ENCODE peak calls at places on chromosomes 12 and 14, in eight cellular contexts. One of them, this sample, is unnamed.
A peak's percentile ranks its signal among the peaks of the same experiment; 100 is the strongest.

GRCh38 chr12:132151145-132151765 is 7.0 kb downstream of the NOC4L start:
- DNase-seq in mesenchymal stem cell: no peak
- DNase-seq in RWPE2: peak; percentile 64
- DNase-seq in tibial artery: peak; percentile 67
- DNase-seq in fibroblast of pulmonary artery: no peak
- DNase-seq in HepG2: no peak
- DNase-seq in midbrain: no peak
- DNase-seq in fibroblast of lung: no peak
- DNase-seq in this sample: no peak

GRCh38 chr12:114166360-114166759 is 200.2 kb upstream of the RBM19 start:
- DNase-seq in mesenchymal stem cell: no peak
- DNase-seq in RWPE2: no peak
- DNase-seq in tibial artery: no peak
- DNase-seq in fibroblast of pulmonary artery: peak; percentile 68
- DNase-seq in HepG2: peak; percentile 9
- DNase-seq in midbrain: peak; percentile 65
- DNase-seq in fibroblast of lung: peak; percentile 80
- DNase-seq in this sample: peak; percentile 2

GRCh38 chr14:57889245-57889644 is 23.4 kb upstream of the SLC35F4 start:
- DNase-seq in mesenchymal stem cell: no peak
- DNase-seq in RWPE2: no peak
- DNase-seq in tibial artery: peak; percentile 90
- DNase-seq in fibroblast of pulmonary artery: peak; percentile 36
- DNase-seq in HepG2: no peak
- DNase-seq in midbrain: peak; percentile 31
- DNase-seq in fibroblast of lung: peak; percentile 4
- DNase-seq in this sample: no peak

GRCh38 chr14:67674139-67674479 is 323 bp downstream of the VTI1B start:
- DNase-seq in mesenchymal stem cell: peak; percentile 80
- DNase-seq in RWPE2: peak; percentile 78
- DNase-seq in tibial artery: peak; percentile 83
- DNase-seq in fibroblast of pulmonary artery: peak; percentile 44
- DNase-seq in HepG2: peak; percentile 62
- DNase-seq in midbrain: peak; percentile 39
- DNase-seq in fibroblast of lung: peak; percentile 42
- DNase-seq in this sample: no peak

GRCh38 chr12:63918788-63919300 is 74.3 kb downstream of the SRGAP1 start:
- DNase-seq in mesenchymal stem cell: peak; percentile 97
- DNase-seq in RWPE2: no peak
- DNase-seq in tibial artery: no peak
- DNase-seq in fibroblast of pulmonary artery: peak; percentile 88
- DNase-seq in HepG2: peak; percentile 88
- DNase-seq in midbrain: no peak
- DNase-seq in fibroblast of lung: peak; percentile 98
- DNase-seq in this sample: peak; percentile 87

GRCh38 chr12:42759622-42760273 is 170.2 kb upstream of the PRICKLE1 start:
- DNase-seq in mesenchymal stem cell: no peak
- DNase-seq in RWPE2: no peak
- DNase-seq in tibial artery: peak; percentile 80
- DNase-seq in fibroblast of pulmonary artery: peak; percentile 84
- DNase-seq in HepG2: no peak
- DNase-seq in midbrain: peak; percentile 14
- DNase-seq in fibroblast of lung: peak; percentile 75
- DNase-seq in this sample: peak; percentile 90

GRCh38 chr14:58884442-58884841 is 246.7 kb downstream of the DACT1 start:
- DNase-seq in mesenchymal stem cell: no peak
- DNase-seq in RWPE2: no peak
- DNase-seq in tibial artery: no peak
- DNase-seq in fibroblast of pulmonary artery: no peak
- DNase-seq in HepG2: peak; percentile 3
- DNase-seq in midbrain: no peak
- DNase-seq in fibroblast of lung: no peak
- DNase-seq in this sample: no peak

GRCh38 chr12:104478396-104479140 is 21.8 kb downstream of the CHST11 start:
- DNase-seq in mesenchymal stem cell: peak; percentile 46
- DNase-seq in RWPE2: no peak
- DNase-seq in tibial artery: no peak
- DNase-seq in fibroblast of pulmonary artery: no peak
- DNase-seq in HepG2: no peak
- DNase-seq in midbrain: peak; percentile 38
- DNase-seq in fibroblast of lung: no peak
- DNase-seq in this sample: no peak

GRCh38 chr14:83425138-83425537 is 1891.5 kb upstream of the SEL1L start:
- DNase-seq in mesenchymal stem cell: no peak
- DNase-seq in RWPE2: no peak
- DNase-seq in tibial artery: no peak
- DNase-seq in fibroblast of pulmonary artery: peak; percentile 70
- DNase-seq in HepG2: no peak
- DNase-seq in midbrain: no peak
- DNase-seq in fibroblast of lung: peak; percentile 32
- DNase-seq in this sample: peak; percentile 71

GRCh38 chr12:124633269-124633953 is 66.0 kb upstream of the NCOR2 start:
- DNase-seq in mesenchymal stem cell: no peak
- DNase-seq in RWPE2: no peak
- DNase-seq in tibial artery: no peak
- DNase-seq in fibroblast of pulmonary artery: peak; percentile 80
- DNase-seq in HepG2: no peak
- DNase-seq in midbrain: no peak
- DNase-seq in fibroblast of lung: peak; percentile 82
- DNase-seq in this sample: peak; percentile 95

GRCh38 chr12:23504641-23505399 is 444.6 kb downstream of the SOX5 start:
- DNase-seq in mesenchymal stem cell: no peak
- DNase-seq in RWPE2: no peak
- DNase-seq in tibial artery: no peak
- DNase-seq in fibroblast of pulmonary artery: no peak
- DNase-seq in HepG2: no peak
- DNase-seq in midbrain: no peak
- DNase-seq in fibroblast of lung: no peak
- DNase-seq in this sample: no peak

GRCh38 chr12:125889742-125890141 is 824.5 kb downstream of the AACS start:
- DNase-seq in mesenchymal stem cell: no peak
- DNase-seq in RWPE2: no peak
- DNase-seq in tibial artery: no peak
- DNase-seq in fibroblast of pulmonary artery: no peak
- DNase-seq in HepG2: no peak
- DNase-seq in midbrain: peak; percentile 20
- DNase-seq in fibroblast of lung: no peak
- DNase-seq in this sample: no peak

GRCh38 chr12:25811656-25812126 is 146.8 kb upstream of the RASSF8 start:
- DNase-seq in mesenchymal stem cell: peak; percentile 71
- DNase-seq in RWPE2: no peak
- DNase-seq in tibial artery: no peak
- DNase-seq in fibroblast of pulmonary artery: peak; percentile 30
- DNase-seq in HepG2: no peak
- DNase-seq in midbrain: no peak
- DNase-seq in fibroblast of lung: no peak
- DNase-seq in this sample: peak; percentile 38

GRCh38 chr12:103273645-103274044 is 222.1 kb downstream of the C12orf42 start:
- DNase-seq in mesenchymal stem cell: no peak
- DNase-seq in RWPE2: no peak
- DNase-seq in tibial artery: no peak
- DNase-seq in fibroblast of pulmonary artery: no peak
- DNase-seq in HepG2: no peak
- DNase-seq in midbrain: no peak
- DNase-seq in fibroblast of lung: no peak
- DNase-seq in this sample: no peak

GRCh38 chr14:102770147-102770909 is 6.9 kb upstream of the TRAF3 start:
- DNase-seq in mesenchymal stem cell: no peak
- DNase-seq in RWPE2: no peak
- DNase-seq in tibial artery: no peak
- DNase-seq in fibroblast of pulmonary artery: no peak
- DNase-seq in HepG2: no peak
- DNase-seq in midbrain: no peak
- DNase-seq in fibroblast of lung: no peak
- DNase-seq in this sample: peak; percentile 22

GRCh38 chr12:116157845-116158267 is 119.6 kb downstream of the MED13L start:
- DNase-seq in mesenchymal stem cell: no peak
- DNase-seq in RWPE2: no peak
- DNase-seq in tibial artery: no peak
- DNase-seq in fibroblast of pulmonary artery: no peak
- DNase-seq in HepG2: no peak
- DNase-seq in midbrain: no peak
- DNase-seq in fibroblast of lung: no peak
- DNase-seq in this sample: peak; percentile 38

GRCh38 chr12:76085159-76085868 is 829 bp upstream of the NAP1L1 start:
- DNase-seq in mesenchymal stem cell: peak; percentile 88
- DNase-seq in RWPE2: no peak
- DNase-seq in tibial artery: no peak
- DNase-seq in fibroblast of pulmonary artery: peak; percentile 49
- DNase-seq in HepG2: no peak
- DNase-seq in midbrain: no peak
- DNase-seq in fibroblast of lung: no peak
- DNase-seq in this sample: peak; percentile 67

GRCh38 chr14:73786632-73786941 is 65.0 kb upstream of the PTGR2 start:
- DNase-seq in mesenchymal stem cell: peak; percentile 60
- DNase-seq in RWPE2: peak; percentile 61
- DNase-seq in tibial artery: no peak
- DNase-seq in fibroblast of pulmonary artery: no peak
- DNase-seq in HepG2: no peak
- DNase-seq in midbrain: peak; percentile 62
- DNase-seq in fibroblast of lung: peak; percentile 51
- DNase-seq in this sample: no peak

GRCh38 chr12:10406725-10407124 is 2.8 kb downstream of the KLRC4 start:
- DNase-seq in mesenchymal stem cell: no peak
- DNase-seq in RWPE2: no peak
- DNase-seq in tibial artery: peak; percentile 70
- DNase-seq in fibroblast of pulmonary artery: no peak
- DNase-seq in HepG2: no peak
- DNase-seq in midbrain: no peak
- DNase-seq in fibroblast of lung: no peak
- DNase-seq in this sample: no peak

GRCh38 chr14:92945959-92946846 is 23.3 kb downstream of the CHGA start:
- DNase-seq in mesenchymal stem cell: no peak
- DNase-seq in RWPE2: peak; percentile 91
- DNase-seq in tibial artery: no peak
- DNase-seq in fibroblast of pulmonary artery: peak; percentile 60
- DNase-seq in HepG2: no peak
- DNase-seq in midbrain: no peak
- DNase-seq in fibroblast of lung: peak; percentile 57
- DNase-seq in this sample: peak; percentile 15

GRCh38 chr12:123089631-123090353 is 61.1 kb downstream of the PITPNM2 start:
- DNase-seq in mesenchymal stem cell: peak; percentile 94
- DNase-seq in RWPE2: peak; percentile 79
- DNase-seq in tibial artery: no peak
- DNase-seq in fibroblast of pulmonary artery: peak; percentile 92
- DNase-seq in HepG2: peak; percentile 88
- DNase-seq in midbrain: no peak
- DNase-seq in fibroblast of lung: peak; percentile 96
- DNase-seq in this sample: peak; percentile 97

GRCh38 chr14:29738056-29738455 is 189.6 kb downstream of the PRKD1 start:
- DNase-seq in mesenchymal stem cell: no peak
- DNase-seq in RWPE2: no peak
- DNase-seq in tibial artery: no peak
- DNase-seq in fibroblast of pulmonary artery: no peak
- DNase-seq in HepG2: no peak
- DNase-seq in midbrain: no peak
- DNase-seq in fibroblast of lung: no peak
- DNase-seq in this sample: no peak

GRCh38 chr12:104177663-104178501 is 37.7 kb upstream of the TXNRD1 start:
- DNase-seq in mesenchymal stem cell: peak; percentile 95
- DNase-seq in RWPE2: no peak
- DNase-seq in tibial artery: peak; percentile 94
- DNase-seq in fibroblast of pulmonary artery: peak; percentile 99
- DNase-seq in HepG2: peak; percentile 8
- DNase-seq in midbrain: no peak
- DNase-seq in fibroblast of lung: peak; percentile 99
- DNase-seq in this sample: peak; percentile 100

GRCh38 chr14:77201696-77202095 is 20.1 kb downstream of the TMEM63C start:
- DNase-seq in mesenchymal stem cell: no peak
- DNase-seq in RWPE2: no peak
- DNase-seq in tibial artery: no peak
- DNase-seq in fibroblast of pulmonary artery: no peak
- DNase-seq in HepG2: no peak
- DNase-seq in midbrain: no peak
- DNase-seq in fibroblast of lung: no peak
- DNase-seq in this sample: no peak

GRCh38 chr12:55039761-55040160 is 20.0 kb downstream of the NEUROD4 start:
- DNase-seq in mesenchymal stem cell: no peak
- DNase-seq in RWPE2: no peak
- DNase-seq in tibial artery: no peak
- DNase-seq in fibroblast of pulmonary artery: no peak
- DNase-seq in HepG2: no peak
- DNase-seq in midbrain: no peak
- DNase-seq in fibroblast of lung: no peak
- DNase-seq in this sample: no peak

GRCh38 chr12:117042171-117042809 is 56.9 kb downstream of the TESC start:
- DNase-seq in mesenchymal stem cell: peak; percentile 16
- DNase-seq in RWPE2: no peak
- DNase-seq in tibial artery: no peak
- DNase-seq in fibroblast of pulmonary artery: no peak
- DNase-seq in HepG2: peak; percentile 45
- DNase-seq in midbrain: no peak
- DNase-seq in fibroblast of lung: no peak
- DNase-seq in this sample: peak; percentile 78

GRCh38 chr12:54984602-54985376 is at the start of gene TESPA1:
- DNase-seq in mesenchymal stem cell: no peak
- DNase-seq in RWPE2: no peak
- DNase-seq in tibial artery: peak; percentile 70
- DNase-seq in fibroblast of pulmonary artery: no peak
- DNase-seq in HepG2: no peak
- DNase-seq in midbrain: no peak
- DNase-seq in fibroblast of lung: no peak
- DNase-seq in this sample: no peak

GRCh38 chr14:34937442-34937841 is 45.4 kb upstream of the SRP54 start:
- DNase-seq in mesenchymal stem cell: no peak
- DNase-seq in RWPE2: no peak
- DNase-seq in tibial artery: no peak
- DNase-seq in fibroblast of pulmonary artery: no peak
- DNase-seq in HepG2: no peak
- DNase-seq in midbrain: no peak
- DNase-seq in fibroblast of lung: no peak
- DNase-seq in this sample: no peak

GRCh38 chr12:100403446-100403845 is 46.6 kb downstream of the SLC17A8 start:
- DNase-seq in mesenchymal stem cell: no peak
- DNase-seq in RWPE2: no peak
- DNase-seq in tibial artery: no peak
- DNase-seq in fibroblast of pulmonary artery: peak; percentile 35
- DNase-seq in HepG2: no peak
- DNase-seq in midbrain: no peak
- DNase-seq in fibroblast of lung: peak; percentile 7
- DNase-seq in this sample: peak; percentile 28

This sample was measured in amniotic epithelial cell.